ENCODE peak calls at places on chromosomes 12 and 14, in ten cellular contexts. J, R, C, V, K, S, Z, Y, U and W are unnamed samples.

GRCh38 chr12:72699362-72699761 is 427.2 kb downstream of the TRHDE start:
- DNase-seq in Z (no peak), K (no peak), R (no peak), V (no peak), U (no peak), Y (no peak), C (no peak), J (no peak), S (no peak), W (no peak)

GRCh38 chr12:71896171-71896570 is 42.5 kb upstream of the TPH2 start:
- DNase-seq in S (no peak), J (no peak), C (no peak), Z (no peak), V (no peak), U (no peak), R (no peak), K (no peak), Y (peak), W (no peak)

GRCh38 chr12:54561164-54561563 is 11.8 kb downstream of the PDE1B start:
- DNase-seq in R (no peak), V (peak), S (peak), Z (no peak), U (no peak), J (no peak), K (no peak), C (no peak), Y (no peak), W (no peak)

GRCh38 chr14:21910260-21910659 is 236.6 kb upstream of the OR4E1 start:
- DNase-seq in R (no peak), Z (no peak), J (no peak), K (no peak), Y (no peak), V (no peak), U (no peak), S (no peak), C (no peak), W (no peak)

GRCh38 chr14:99069946-99070345 is 202.1 kb downstream of the BCL11B start:
- DNase-seq in Z (no peak), K (no peak), J (no peak), R (no peak), V (no peak), U (no peak), C (no peak), Y (no peak), S (no peak), W (no peak)

GRCh38 chr14:79567306-79567705 is 644.0 kb downstream of the DIO2 start:
- DNase-seq in R (no peak), V (no peak), C (no peak), Z (no peak), U (no peak), S (no peak), J (no peak), K (no peak), Y (no peak), W (no peak)

GRCh38 chr14:90398315-90398811 is 1.5 kb downstream of the CALM1 start:
- DNase-seq in S (no peak), J (no peak), U (peak), Z (no peak), R (peak), K (no peak), V (no peak), Y (no peak), C (peak), W (no peak)

GRCh38 chr14:104743461-104744380 is 9.2 kb upstream of the SIVA1 start:
- DNase-seq in R (no peak), Z (no peak), C (no peak), S (no peak), U (no peak), J (no peak), Y (no peak), K (no peak), V (peak), W (no peak)

GRCh38 chr12:52387859-52388258 is 2.4 kb upstream of the KRT84 start:
- DNase-seq in S (no peak), U (peak), R (no peak), V (no peak), J (no peak), C (no peak), K (no peak), Y (no peak), Z (no peak), W (no peak)

DNA sequence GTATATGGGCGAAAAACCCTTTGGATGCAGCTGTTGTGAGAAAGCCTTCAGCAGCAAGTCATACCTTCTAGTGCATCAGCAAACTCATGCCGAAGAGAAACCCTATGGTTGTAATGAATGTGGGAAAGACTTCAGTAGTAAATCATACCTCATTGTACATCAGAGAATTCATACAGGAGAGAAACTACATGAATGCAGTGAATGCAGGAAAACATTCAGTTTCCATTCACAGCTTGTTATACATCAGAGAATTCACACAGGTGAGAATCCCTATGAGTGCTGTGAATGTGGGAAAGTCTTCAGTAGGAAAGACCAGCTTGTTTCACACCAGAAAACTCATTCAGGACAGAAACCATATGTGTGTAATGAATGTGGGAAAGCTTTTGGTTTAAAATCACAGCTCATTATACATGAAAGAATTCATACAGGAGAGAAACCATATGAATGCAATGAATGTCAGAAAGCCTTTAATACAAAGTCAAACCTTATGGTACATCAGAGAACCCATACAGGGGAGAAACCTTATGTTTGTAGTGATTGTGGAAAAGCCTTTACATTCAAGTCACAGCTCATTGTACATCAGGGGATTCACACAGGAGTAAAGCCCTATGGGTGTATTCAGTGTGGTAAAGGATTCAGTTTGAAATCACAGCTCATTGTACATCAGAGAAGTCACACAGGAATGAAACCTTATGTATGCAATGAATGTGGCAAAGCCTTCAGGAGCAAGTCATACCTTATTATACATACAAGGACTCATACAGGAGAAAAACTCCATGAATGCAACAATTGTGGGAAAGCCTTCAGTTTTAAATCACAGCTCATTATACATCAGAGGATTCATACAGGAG is 21.4 kb downstream of the ZNF268 start:
- DNase-seq in J (no peak), R (no peak), V (no peak), S (no peak), U (no peak), K (no peak), Y (peak), C (no peak), Z (no peak), W (no peak)
- H3K4me3 ChIP-seq in J (no peak), R (no peak), V (peak), S (peak), U (no peak), K (no peak), Y (no peak), C (peak), Z (no peak), W (no peak)

GRCh38 chr14:64507376-64508156 is 3.0 kb downstream of the ZBTB1 start:
- DNase-seq in S (no peak), Z (no peak), V (no peak), R (no peak), Y (peak), J (no peak), U (peak), C (no peak), K (no peak), W (no peak)
- H3K4me3 ChIP-seq in S (peak), Z (no peak), V (no peak), R (peak), Y (peak), J (no peak), U (no peak), C (peak), K (peak), W (no peak)

DNA sequence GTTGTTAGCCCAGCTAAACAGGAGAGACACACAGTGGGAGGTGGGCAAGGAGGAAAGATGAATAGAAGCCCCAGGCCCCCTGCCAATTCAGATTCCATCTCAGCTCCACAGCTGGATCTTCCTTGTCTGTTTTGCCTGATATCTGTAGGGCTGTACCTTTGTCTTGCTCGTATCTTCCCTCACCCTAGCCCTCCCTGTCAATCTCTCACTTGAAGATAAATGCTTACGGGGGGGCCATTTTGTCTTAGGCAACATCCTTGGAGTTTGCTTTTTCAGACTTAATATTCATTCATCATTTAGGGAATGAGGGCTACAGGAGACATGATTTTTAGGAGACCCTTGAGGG is 2.4 kb downstream of the KIF5A start:
- DNase-seq in U (no peak), J (no peak), S (no peak), C (no peak), R (no peak), Z (no peak), V (no peak), K (no peak), Y (no peak), W (no peak)
- H3K4me3 ChIP-seq in U (no peak), J (no peak), S (no peak), C (no peak), R (no peak), Z (no peak), V (no peak), K (no peak), Y (peak), W (no peak)

GRCh38 chr12:104669851-104670337 is 213.1 kb downstream of the CHST11 start:
- DNase-seq in J (no peak), C (no peak), Y (peak), U (peak), Z (no peak), R (no peak), V (peak), S (no peak), K (no peak), W (no peak)

GRCh38 chr12:104672096-104672445 is 215.3 kb downstream of the CHST11 start:
- DNase-seq in V (no peak), Y (no peak), C (no peak), S (no peak), J (no peak), K (no peak), U (no peak), R (no peak), Z (no peak), W (no peak)

GRCh38 chr12:104670439-104671406 is 214.0 kb downstream of the CHST11 start:
- DNase-seq in Y (no peak), S (no peak), J (no peak), V (no peak), C (no peak), Z (no peak), U (no peak), R (no peak), K (no peak), W (no peak)

GRCh38 chr12:104672501-104673265 is 215.9 kb downstream of the CHST11 start:
- DNase-seq in U (peak), J (no peak), K (no peak), S (peak), Y (peak), V (peak), C (no peak), R (no peak), Z (peak), W (no peak)

GRCh38 chr12:104671407-104672095 is 214.8 kb downstream of the CHST11 start:
- DNase-seq in K (peak), J (peak), Z (peak), R (peak), U (peak), V (peak), C (peak), Y (peak), S (peak), W (no peak)
- H3K4me3 ChIP-seq in K (no peak), J (no peak), Z (no peak), R (no peak), U (no peak), V (no peak), C (no peak), Y (peak), S (no peak), W (no peak)

DNA sequence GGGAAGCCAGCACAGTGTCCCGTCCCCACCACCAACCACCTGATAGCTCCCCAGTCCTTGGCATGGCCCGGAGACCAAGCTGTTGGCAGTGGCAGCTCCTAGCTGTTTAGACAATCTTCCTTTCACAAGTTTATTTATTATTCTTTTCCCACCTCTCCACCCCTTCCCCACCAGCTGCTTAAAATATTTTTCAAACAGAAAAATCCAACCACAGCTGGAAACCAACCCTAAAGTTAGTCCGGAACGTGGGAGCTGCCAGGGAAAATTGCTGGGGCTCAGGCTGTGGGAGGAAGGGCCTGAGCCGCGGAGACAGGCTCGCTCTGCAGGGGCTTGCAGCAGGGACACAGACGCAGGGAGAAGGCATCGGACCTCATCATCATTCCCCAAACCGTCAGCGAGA is 16.1 kb upstream of the TMEM106C start:
- DNase-seq in J (no peak), K (no peak), R (no peak), C (no peak), V (no peak), S (no peak), U (no peak), Y (no peak), Z (no peak), W (no peak)
- H3K4me3 ChIP-seq in J (no peak), K (no peak), R (no peak), C (no peak), V (no peak), S (no peak), U (no peak), Y (no peak), Z (no peak), W (no peak)

GRCh38 chr12:91179315-91179714 is 3.3 kb downstream of the DCN start:
- DNase-seq in Y (no peak), J (no peak), R (no peak), S (no peak), C (no peak), K (no peak), Z (no peak), U (peak), V (no peak), W (no peak)
- H3K4me3 ChIP-seq in Y (no peak), J (peak), R (no peak), S (peak), C (no peak), K (peak), Z (peak), U (no peak), V (peak), W (no peak)

GRCh38 chr12:108595711-108596647 is 1.9 kb downstream of the TMEM119 start:
- DNase-seq in R (no peak), U (no peak), V (no peak), K (no peak), C (no peak), J (no peak), S (no peak), Z (no peak), Y (no peak), W (no peak)
- H3K4me3 ChIP-seq in R (no peak), U (no peak), V (no peak), K (peak), C (no peak), J (peak), S (no peak), Z (peak), Y (no peak), W (no peak)

DNA sequence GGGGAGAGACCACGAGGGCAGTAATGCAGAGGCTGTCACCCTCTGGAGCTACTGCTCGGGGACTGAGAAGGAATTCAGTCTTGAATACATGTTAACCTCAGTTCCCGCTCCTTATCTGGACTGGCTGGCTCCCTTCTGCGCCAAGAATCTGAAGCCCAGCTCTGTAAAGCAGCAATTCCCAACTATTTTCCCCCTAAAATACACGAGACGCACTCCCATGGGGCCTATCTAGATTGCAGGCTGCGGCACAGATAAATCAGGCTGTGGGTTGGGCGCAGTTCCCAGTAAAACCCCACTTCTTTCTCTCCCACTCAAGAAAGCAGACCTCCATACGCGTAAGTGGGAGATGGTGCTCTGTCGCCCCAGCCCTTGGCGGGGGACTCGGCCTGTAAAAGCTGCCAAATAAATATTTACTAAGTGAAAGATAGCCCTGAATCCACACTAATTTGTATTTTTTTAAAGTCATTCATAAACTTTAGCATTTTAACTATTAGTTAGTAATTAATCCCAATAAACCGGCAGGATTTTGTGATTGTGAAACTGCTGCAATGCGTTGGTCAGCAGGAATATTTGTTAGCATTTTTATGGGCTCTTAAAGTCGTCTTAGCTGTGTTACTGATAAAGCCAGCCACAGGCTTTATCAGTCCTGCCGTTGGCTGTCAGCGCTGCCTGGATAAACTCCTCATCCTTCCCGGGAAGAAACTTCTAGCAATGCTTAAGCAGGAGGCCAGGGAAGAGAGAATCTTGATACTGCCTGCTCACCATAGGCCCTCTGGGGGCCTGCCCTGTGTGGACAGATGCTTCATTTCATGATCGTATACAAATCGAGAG is 17.8 kb downstream of the FBXL14 start:
- DNase-seq in U (no peak), K (no peak), V (peak), Y (peak), J (peak), C (no peak), Z (no peak), R (no peak), S (no peak), W (no peak)
- H3K4me3 ChIP-seq in U (no peak), K (no peak), V (peak), Y (no peak), J (no peak), C (no peak), Z (peak), R (no peak), S (peak), W (no peak)

GRCh38 chr12:122681814-122682213 is 21.3 kb downstream of the HCAR2 start:
- DNase-seq in S (no peak), U (no peak), Z (no peak), V (no peak), C (no peak), R (no peak), Y (peak), K (no peak), J (peak), W (no peak)
- H3K4me3 ChIP-seq in S (no peak), U (no peak), Z (no peak), V (no peak), C (no peak), R (no peak), Y (no peak), K (no peak), J (no peak), W (no peak)

GRCh38 chr12:57236224-57236924 is 6.9 kb downstream of the SHMT2 start:
- DNase-seq in J (no peak), R (no peak), K (no peak), C (no peak), Y (no peak), S (no peak), Z (no peak), V (peak), U (peak), W (no peak)
- H3K4me3 ChIP-seq in J (no peak), R (no peak), K (no peak), C (no peak), Y (no peak), S (peak), Z (peak), V (peak), U (peak), W (no peak)